ENCODE peak calls at places on chromosome 12, in eight cellular contexts. Q is NCI-H1105 treated with DMSO at 0.1 percent for 48 hours, S is RWPE2, U is BJ, I is NCI-H2171, D is AG09319, P is HFFc6, E is NCI-H1436. Z is an unnamed sample.

GRCh38 chr12:3668479-3669165 is 84.3 kb downstream of the CRACR2A start:
- DNase-seq in Q (no peak), S (no peak), U (no peak), I (no peak), D (no peak), P (no peak), E (no peak), Z (no peak)

GRCh38 chr12:12714276-12715001 is 2.7 kb upstream of the CDKN1B start:
- DNase-seq in Q (peak), S (no peak), U (no peak), I (peak), D (no peak), P (no peak), E (peak), Z (no peak)

GRCh38 chr12:64893961-64894360 is 69.5 kb downstream of the TBC1D30 start:
- DNase-seq in Q (no peak), S (no peak), U (peak), I (no peak), D (peak), P (peak), E (no peak), Z (no peak)

GRCh38 chr12:57836442-57837375 is 9.8 kb downstream of the CTDSP2 start:
- DNase-seq in Q (peak), S (no peak), U (no peak), I (no peak), D (peak), P (peak), E (no peak), Z (no peak)

GRCh38 chr12:66036317-66036716 is 94.2 kb downstream of the LLPH start:
- DNase-seq in Q (no peak), S (peak), U (peak), I (no peak), D (peak), P (peak), E (no peak), Z (no peak)

GRCh38 chr12:10641735-10642500 is 28.5 kb upstream of the MAGOHB start:
- DNase-seq in Q (no peak), S (no peak), U (peak), I (no peak), D (no peak), P (peak), E (no peak), Z (no peak)

GRCh38 chr12:1013618-1014489 is 22.8 kb downstream of the ERC1 start:
- DNase-seq in Q (no peak), S (peak), U (peak), I (peak), D (no peak), P (peak), E (no peak), Z (no peak)

GRCh38 chr12:105721051-105721825 is 390.7 kb downstream of the C12orf75 start:
- DNase-seq in Q (peak), S (no peak), U (no peak), I (peak), D (no peak), P (no peak), E (peak), Z (no peak)

GRCh38 chr12:49582201-49582600 is 14.3 kb upstream of the MCRS1 start:
- DNase-seq in Q (no peak), S (no peak), U (no peak), I (no peak), D (no peak), P (no peak), E (no peak), Z (no peak)

GRCh38 chr12:31813305-31813704 is 84.5 kb upstream of the AMN1 start:
- DNase-seq in Q (no peak), S (no peak), U (no peak), I (no peak), D (no peak), P (no peak), E (no peak), Z (no peak)

GRCh38 chr12:120115692-120116442 is 686 bp downstream of the RAB35 start:
- DNase-seq in Q (no peak), S (no peak), U (no peak), I (peak), D (no peak), P (peak), E (no peak), Z (no peak)

GRCh38 chr12:119613319-119613936 is 19.9 kb downstream of the TMEM233 start:
- DNase-seq in Q (no peak), S (no peak), U (no peak), I (no peak), D (no peak), P (no peak), E (no peak), Z (no peak)

GRCh38 chr12:76010732-76011458 is 20.7 kb downstream of the PHLDA1 start:
- DNase-seq in Q (peak), S (no peak), U (no peak), I (no peak), D (no peak), P (peak), E (no peak), Z (no peak)

GRCh38 chr12:124500232-124501079 is 67.0 kb downstream of the NCOR2 start:
- DNase-seq in Q (no peak), S (peak), U (no peak), I (no peak), D (no peak), P (peak), E (no peak), Z (no peak)

GRCh38 chr12:54701940-54702592 is 53.9 kb upstream of the DCD start:
- DNase-seq in Q (peak), S (no peak), U (no peak), I (no peak), D (peak), P (peak), E (peak), Z (no peak)

GRCh38 chr12:106693421-106693820 is 81.1 kb upstream of the RIC8B start:
- DNase-seq in Q (no peak), S (no peak), U (no peak), I (no peak), D (no peak), P (no peak), E (no peak), Z (no peak)

GRCh38 chr12:106601031-106601430 is 18.2 kb downstream of the RFX4 start:
- DNase-seq in Q (no peak), S (no peak), U (no peak), I (no peak), D (no peak), P (no peak), E (no peak), Z (no peak)

GRCh38 chr12:66188584-66189475 is at the start of gene IRAK3:
- DNase-seq in Q (peak), S (no peak), U (no peak), I (peak), D (no peak), P (no peak), E (no peak), Z (no peak)

GRCh38 chr12:77239617-77240016 is 174.2 kb upstream of the E2F7 start:
- DNase-seq in Q (no peak), S (no peak), U (no peak), I (no peak), D (no peak), P (no peak), E (no peak), Z (no peak)

GRCh38 chr12:47554046-47554653 is 151.7 kb downstream of the RPAP3 start:
- DNase-seq in Q (peak), S (no peak), U (no peak), I (no peak), D (no peak), P (no peak), E (no peak), Z (no peak)

GRCh38 chr12:85740190-85740589 is 96.0 kb downstream of the RASSF9 start:
- DNase-seq in Q (no peak), S (no peak), U (no peak), I (peak), D (peak), P (no peak), E (no peak), Z (no peak)

GRCh38 chr12:117152793-117153775 is 37.2 kb downstream of the FBXO21 start:
- DNase-seq in Q (no peak), S (no peak), U (no peak), I (no peak), D (no peak), P (no peak), E (no peak), Z (no peak)

GRCh38 chr12:100826323-100826722 is 31.7 kb downstream of the ANO4 start:
- DNase-seq in Q (no peak), S (no peak), U (no peak), I (no peak), D (no peak), P (peak), E (no peak), Z (no peak)

GRCh38 chr12:103312742-103313354 is 182.9 kb downstream of the C12orf42 start:
- DNase-seq in Q (no peak), S (no peak), U (no peak), I (no peak), D (no peak), P (no peak), E (no peak), Z (no peak)

GRCh38 chr12:121334513-121335343 is 17.5 kb downstream of the ANAPC5 start:
- DNase-seq in Q (peak), S (no peak), U (peak), I (peak), D (peak), P (peak), E (peak), Z (no peak)

GRCh38 chr12:116138781-116139180 is 138.7 kb downstream of the MED13L start:
- DNase-seq in Q (no peak), S (no peak), U (no peak), I (no peak), D (no peak), P (no peak), E (no peak), Z (no peak)

GRCh38 chr12:128852885-128853284 is 393 bp upstream of the GLT1D1 start:
- DNase-seq in Q (no peak), S (no peak), U (no peak), I (no peak), D (no peak), P (no peak), E (no peak), Z (peak)

GRCh38 chr12:45644521-45644920 is 85.0 kb upstream of the ARID2 start:
- DNase-seq in Q (no peak), S (no peak), U (no peak), I (no peak), D (no peak), P (peak), E (no peak), Z (no peak)

GRCh38 chr12:50615534-50616296 is 110.9 kb downstream of the DIP2B start:
- DNase-seq in Q (no peak), S (no peak), U (no peak), I (no peak), D (no peak), P (peak), E (no peak), Z (no peak)

GRCh38 chr12:46770501-46771183 is 55.2 kb downstream of the SLC38A4 start:
- DNase-seq in Q (no peak), S (no peak), U (no peak), I (no peak), D (no peak), P (peak), E (no peak), Z (no peak)

GRCh38 chr12:114711689-114712152 is 27.7 kb upstream of the TBX3 start:
- DNase-seq in Q (no peak), S (no peak), U (no peak), I (no peak), D (no peak), P (no peak), E (no peak), Z (no peak)

Z was measured in chondrocyte.